ENCODE peak calls at places on chromosomes 7 and 10, in five cellular contexts. One of them, this sample, is unnamed.

GRCh38 chr7:54811016-54811924 is 52.3 kb upstream of the SEC61G start:
- DNase-seq in activated gamma-delta T cell treated with anti-CD3 and anti-CD28 coated beads, Interleukin-2, amount 50 U/mL, for 16 hours: no peak
- DNase-seq in A172: peak
- DNase-seq in iPS-NIHi11: no peak
- DNase-seq in fibroblast of the aortic adventitia: peak
- DNase-seq in this sample: peak

GRCh38 chr7:66296555-66296954 is 91.4 kb downstream of the TPST1 start:
- DNase-seq in iPS-NIHi11: no peak
- DNase-seq in A172: no peak
- DNase-seq in activated gamma-delta T cell treated with anti-CD3 and anti-CD28 coated beads, Interleukin-2, amount 50 U/mL, for 16 hours: no peak
- DNase-seq in fibroblast of the aortic adventitia: peak
- DNase-seq in this sample: peak

GRCh38 chr7:36208997-36209813 is 56.2 kb downstream of the EEPD1 start:
- DNase-seq in fibroblast of the aortic adventitia: no peak
- DNase-seq in activated gamma-delta T cell treated with anti-CD3 and anti-CD28 coated beads, Interleukin-2, amount 50 U/mL, for 16 hours: no peak
- DNase-seq in A172: no peak
- DNase-seq in iPS-NIHi11: no peak
- DNase-seq in this sample: no peak

GRCh38 chr10:124541076-124541903 is 79.7 kb downstream of the LHPP start:
- DNase-seq in iPS-NIHi11: no peak
- DNase-seq in activated gamma-delta T cell treated with anti-CD3 and anti-CD28 coated beads, Interleukin-2, amount 50 U/mL, for 16 hours: no peak
- DNase-seq in A172: no peak
- DNase-seq in fibroblast of the aortic adventitia: no peak
- DNase-seq in this sample: no peak

GRCh38 chr7:97130417-97131139 is 13.1 kb downstream of the SDHAF3 start:
- DNase-seq in A172: no peak
- DNase-seq in iPS-NIHi11: peak
- DNase-seq in fibroblast of the aortic adventitia: no peak
- DNase-seq in activated gamma-delta T cell treated with anti-CD3 and anti-CD28 coated beads, Interleukin-2, amount 50 U/mL, for 16 hours: no peak
- DNase-seq in this sample: peak

GRCh38 chr7:650339-651031 is 76.0 kb upstream of the DNAAF5 start:
- DNase-seq in fibroblast of the aortic adventitia: no peak
- DNase-seq in activated gamma-delta T cell treated with anti-CD3 and anti-CD28 coated beads, Interleukin-2, amount 50 U/mL, for 16 hours: no peak
- DNase-seq in A172: no peak
- DNase-seq in iPS-NIHi11: no peak
- DNase-seq in this sample: no peak

GRCh38 chr10:119020627-119020946 is 8.9 kb upstream of the NANOS1 start:
- DNase-seq in iPS-NIHi11: no peak
- DNase-seq in A172: peak
- DNase-seq in activated gamma-delta T cell treated with anti-CD3 and anti-CD28 coated beads, Interleukin-2, amount 50 U/mL, for 16 hours: no peak
- DNase-seq in fibroblast of the aortic adventitia: peak
- DNase-seq in this sample: no peak

GRCh38 chr7:153006911-153007310 is 247.4 kb downstream of the ACTR3B start:
- DNase-seq in activated gamma-delta T cell treated with anti-CD3 and anti-CD28 coated beads, Interleukin-2, amount 50 U/mL, for 16 hours: no peak
- DNase-seq in iPS-NIHi11: no peak
- DNase-seq in fibroblast of the aortic adventitia: no peak
- DNase-seq in A172: no peak
- DNase-seq in this sample: no peak

GRCh38 chr10:65017523-65017922 is 1496.3 kb downstream of the REEP3 start:
- DNase-seq in activated gamma-delta T cell treated with anti-CD3 and anti-CD28 coated beads, Interleukin-2, amount 50 U/mL, for 16 hours: no peak
- DNase-seq in fibroblast of the aortic adventitia: no peak
- DNase-seq in A172: no peak
- DNase-seq in iPS-NIHi11: no peak
- DNase-seq in this sample: no peak

GRCh38 chr10:91220954-91221696 is 662 bp downstream of the PCGF5 start:
- DNase-seq in iPS-NIHi11: peak
- DNase-seq in fibroblast of the aortic adventitia: peak
- DNase-seq in A172: peak
- DNase-seq in activated gamma-delta T cell treated with anti-CD3 and anti-CD28 coated beads, Interleukin-2, amount 50 U/mL, for 16 hours: no peak
- DNase-seq in this sample: peak

GRCh38 chr7:36438211-36438610 is 48.5 kb downstream of the ANLN start:
- DNase-seq in iPS-NIHi11: no peak
- DNase-seq in A172: no peak
- DNase-seq in activated gamma-delta T cell treated with anti-CD3 and anti-CD28 coated beads, Interleukin-2, amount 50 U/mL, for 16 hours: no peak
- DNase-seq in fibroblast of the aortic adventitia: no peak
- DNase-seq in this sample: no peak

GRCh38 chr10:87816163-87816841 is 1.7 kb downstream of the ATAD1 start:
- DNase-seq in fibroblast of the aortic adventitia: peak
- DNase-seq in iPS-NIHi11: no peak
- DNase-seq in A172: no peak
- DNase-seq in activated gamma-delta T cell treated with anti-CD3 and anti-CD28 coated beads, Interleukin-2, amount 50 U/mL, for 16 hours: no peak
- DNase-seq in this sample: no peak

GRCh38 chr10:132783865-132784581 is 1.9 kb downstream of the NKX6-2 start:
- DNase-seq in iPS-NIHi11: no peak
- DNase-seq in fibroblast of the aortic adventitia: no peak
- DNase-seq in activated gamma-delta T cell treated with anti-CD3 and anti-CD28 coated beads, Interleukin-2, amount 50 U/mL, for 16 hours: no peak
- DNase-seq in A172: no peak
- DNase-seq in this sample: no peak

GRCh38 chr7:102303669-102304422 is 17.2 kb downstream of the SH2B2 start:
- DNase-seq in iPS-NIHi11: no peak
- DNase-seq in A172: no peak
- DNase-seq in fibroblast of the aortic adventitia: no peak
- DNase-seq in activated gamma-delta T cell treated with anti-CD3 and anti-CD28 coated beads, Interleukin-2, amount 50 U/mL, for 16 hours: no peak
- DNase-seq in this sample: no peak

GRCh38 chr10:4344544-4344994 is 481.4 kb upstream of the AKR1E2 start:
- DNase-seq in A172: peak
- DNase-seq in iPS-NIHi11: peak
- DNase-seq in activated gamma-delta T cell treated with anti-CD3 and anti-CD28 coated beads, Interleukin-2, amount 50 U/mL, for 16 hours: no peak
- DNase-seq in fibroblast of the aortic adventitia: peak
- DNase-seq in this sample: peak

GRCh38 chr10:75243426-75243825 is 7.7 kb upstream of the COMTD1 start:
- DNase-seq in iPS-NIHi11: no peak
- DNase-seq in activated gamma-delta T cell treated with anti-CD3 and anti-CD28 coated beads, Interleukin-2, amount 50 U/mL, for 16 hours: no peak
- DNase-seq in fibroblast of the aortic adventitia: no peak
- DNase-seq in A172: no peak
- DNase-seq in this sample: no peak

GRCh38 chr10:62637249-62638061 is 167.1 kb upstream of the ADO start:
- DNase-seq in A172: peak
- DNase-seq in iPS-NIHi11: no peak
- DNase-seq in activated gamma-delta T cell treated with anti-CD3 and anti-CD28 coated beads, Interleukin-2, amount 50 U/mL, for 16 hours: peak
- DNase-seq in fibroblast of the aortic adventitia: peak
- DNase-seq in this sample: peak